ENCODE peak calls at places on chromosomes 2 and 18, in ten cellular contexts. One of them, this sample, is unnamed.

GRCh38 chr2:114063346-114063745 is 173.5 kb downstream of the ACTR3 start:
- DNase-seq in WTC11: no peak
- DNase-seq in AG10803: no peak
- DNase-seq in GM10248: no peak
- DNase-seq in GM12865: no peak
- DNase-seq in neural progenitor cell: peak
- DNase-seq in AG09319: no peak
- DNase-seq in B cell: no peak
- DNase-seq in chondrocyte: no peak
- DNase-seq in WERI-Rb-1: no peak
- DNase-seq in this sample: no peak

GRCh38 chr2:44927979-44928659 is 13.4 kb upstream of the SIX3 start:
- DNase-seq in WTC11: peak
- DNase-seq in AG10803: no peak
- DNase-seq in GM10248: no peak
- DNase-seq in GM12865: no peak
- DNase-seq in neural progenitor cell: peak
- DNase-seq in AG09319: no peak
- DNase-seq in B cell: no peak
- DNase-seq in chondrocyte: no peak
- DNase-seq in WERI-Rb-1: no peak
- DNase-seq in this sample: no peak

GRCh38 chr2:44033947-44034346 is 38.2 kb upstream of the LRPPRC start:
- DNase-seq in WTC11: no peak
- DNase-seq in AG10803: no peak
- DNase-seq in GM10248: no peak
- DNase-seq in GM12865: no peak
- DNase-seq in neural progenitor cell: no peak
- DNase-seq in AG09319: no peak
- DNase-seq in B cell: no peak
- DNase-seq in chondrocyte: no peak
- DNase-seq in WERI-Rb-1: no peak
- DNase-seq in this sample: no peak

GRCh38 chr2:157843935-157844334 is 32.2 kb downstream of the ACVR1 start:
- DNase-seq in WTC11: no peak
- DNase-seq in AG10803: no peak
- DNase-seq in GM10248: no peak
- DNase-seq in GM12865: no peak
- DNase-seq in neural progenitor cell: no peak
- DNase-seq in AG09319: no peak
- DNase-seq in B cell: no peak
- DNase-seq in chondrocyte: no peak
- DNase-seq in WERI-Rb-1: no peak
- DNase-seq in this sample: no peak

GRCh38 chr2:73561422-73561821 is 80.8 kb downstream of the NAT8 start:
- DNase-seq in WTC11: no peak
- DNase-seq in AG10803: no peak
- DNase-seq in GM10248: no peak
- DNase-seq in GM12865: no peak
- DNase-seq in neural progenitor cell: no peak
- DNase-seq in AG09319: peak
- DNase-seq in B cell: no peak
- DNase-seq in chondrocyte: no peak
- DNase-seq in WERI-Rb-1: no peak
- DNase-seq in this sample: no peak

GRCh38 chr2:20451761-20452499 is 5.1 kb downstream of the RHOB start:
- DNase-seq in WTC11: no peak
- DNase-seq in AG10803: no peak
- DNase-seq in GM10248: no peak
- DNase-seq in GM12865: no peak
- DNase-seq in neural progenitor cell: no peak
- DNase-seq in AG09319: no peak
- DNase-seq in B cell: no peak
- DNase-seq in chondrocyte: no peak
- DNase-seq in WERI-Rb-1: peak
- DNase-seq in this sample: no peak

GRCh38 chr2:128354731-128355470 is 36.2 kb upstream of the HS6ST1 start:
- DNase-seq in WTC11: no peak
- DNase-seq in AG10803: peak
- DNase-seq in GM10248: no peak
- DNase-seq in GM12865: no peak
- DNase-seq in neural progenitor cell: no peak
- DNase-seq in AG09319: no peak
- DNase-seq in B cell: no peak
- DNase-seq in chondrocyte: no peak
- DNase-seq in WERI-Rb-1: no peak
- DNase-seq in this sample: no peak

GRCh38 chr2:100603945-100604633 is 41.3 kb downstream of the PDCL3 start:
- DNase-seq in WTC11: no peak
- DNase-seq in AG10803: peak
- DNase-seq in GM10248: no peak
- DNase-seq in GM12865: no peak
- DNase-seq in neural progenitor cell: peak
- DNase-seq in AG09319: no peak
- DNase-seq in B cell: no peak
- DNase-seq in chondrocyte: no peak
- DNase-seq in WERI-Rb-1: no peak
- DNase-seq in this sample: no peak

GRCh38 chr2:43459455-43459854 is 136.4 kb downstream of the THADA start:
- DNase-seq in WTC11: no peak
- DNase-seq in AG10803: peak
- DNase-seq in GM10248: no peak
- DNase-seq in GM12865: peak
- DNase-seq in neural progenitor cell: no peak
- DNase-seq in AG09319: no peak
- DNase-seq in B cell: no peak
- DNase-seq in chondrocyte: no peak
- DNase-seq in WERI-Rb-1: no peak
- DNase-seq in this sample: no peak

GRCh38 chr2:238509903-238510302 is 83.2 kb downstream of the ASB1 start:
- DNase-seq in WTC11: no peak
- DNase-seq in AG10803: no peak
- DNase-seq in GM10248: no peak
- DNase-seq in GM12865: no peak
- DNase-seq in neural progenitor cell: no peak
- DNase-seq in AG09319: no peak
- DNase-seq in B cell: peak
- DNase-seq in chondrocyte: no peak
- DNase-seq in WERI-Rb-1: no peak
- DNase-seq in this sample: no peak

GRCh38 chr2:192051533-192051932 is 143.2 kb downstream of the TMEFF2 start:
- DNase-seq in WTC11: no peak
- DNase-seq in AG10803: no peak
- DNase-seq in GM10248: no peak
- DNase-seq in GM12865: no peak
- DNase-seq in neural progenitor cell: no peak
- DNase-seq in AG09319: no peak
- DNase-seq in B cell: no peak
- DNase-seq in chondrocyte: no peak
- DNase-seq in WERI-Rb-1: no peak
- DNase-seq in this sample: no peak

GRCh38 chr2:8597526-8598225 is 84.2 kb upstream of the ID2 start:
- DNase-seq in WTC11: no peak
- DNase-seq in AG10803: no peak
- DNase-seq in GM10248: no peak
- DNase-seq in GM12865: no peak
- DNase-seq in neural progenitor cell: no peak
- DNase-seq in AG09319: no peak
- DNase-seq in B cell: no peak
- DNase-seq in chondrocyte: peak
- DNase-seq in WERI-Rb-1: peak
- DNase-seq in this sample: no peak

GRCh38 chr18:43719264-43719795 is 442.0 kb upstream of the SYT4 start:
- DNase-seq in WTC11: no peak
- DNase-seq in AG10803: no peak
- DNase-seq in GM10248: no peak
- DNase-seq in GM12865: no peak
- DNase-seq in neural progenitor cell: no peak
- DNase-seq in AG09319: no peak
- DNase-seq in B cell: no peak
- DNase-seq in chondrocyte: no peak
- DNase-seq in WERI-Rb-1: no peak
- DNase-seq in this sample: no peak

GRCh38 chr2:238101891-238102841 is 2.0 kb downstream of the ESPNL start:
- DNase-seq in WTC11: no peak
- DNase-seq in AG10803: no peak
- DNase-seq in GM10248: no peak
- DNase-seq in GM12865: no peak
- DNase-seq in neural progenitor cell: no peak
- DNase-seq in AG09319: no peak
- DNase-seq in B cell: no peak
- DNase-seq in chondrocyte: peak
- DNase-seq in WERI-Rb-1: peak
- DNase-seq in this sample: peak

GRCh38 chr18:59220164-59220783 is 316 bp downstream of the GRP start:
- DNase-seq in WTC11: peak
- DNase-seq in AG10803: no peak
- DNase-seq in GM10248: peak
- DNase-seq in GM12865: no peak
- DNase-seq in neural progenitor cell: peak
- DNase-seq in AG09319: no peak
- DNase-seq in B cell: no peak
- DNase-seq in chondrocyte: no peak
- DNase-seq in WERI-Rb-1: peak
- DNase-seq in this sample: no peak

GRCh38 chr2:230011617-230012016 is 57.1 kb downstream of the SLC16A14 start:
- DNase-seq in WTC11: no peak
- DNase-seq in AG10803: peak
- DNase-seq in GM10248: no peak
- DNase-seq in GM12865: no peak
- DNase-seq in neural progenitor cell: no peak
- DNase-seq in AG09319: no peak
- DNase-seq in B cell: no peak
- DNase-seq in chondrocyte: no peak
- DNase-seq in WERI-Rb-1: no peak
- DNase-seq in this sample: no peak

GRCh38 chr2:151991010-151991409 is 107.8 kb downstream of the CACNB4 start:
- DNase-seq in WTC11: no peak
- DNase-seq in AG10803: no peak
- DNase-seq in GM10248: no peak
- DNase-seq in GM12865: no peak
- DNase-seq in neural progenitor cell: no peak
- DNase-seq in AG09319: no peak
- DNase-seq in B cell: no peak
- DNase-seq in chondrocyte: no peak
- DNase-seq in WERI-Rb-1: no peak
- DNase-seq in this sample: no peak

GRCh38 chr2:177538323-177538722 is 145.8 kb downstream of the AGPS start:
- DNase-seq in WTC11: no peak
- DNase-seq in AG10803: no peak
- DNase-seq in GM10248: no peak
- DNase-seq in GM12865: no peak
- DNase-seq in neural progenitor cell: peak
- DNase-seq in AG09319: no peak
- DNase-seq in B cell: no peak
- DNase-seq in chondrocyte: no peak
- DNase-seq in WERI-Rb-1: no peak
- DNase-seq in this sample: no peak

GRCh38 chr2:241846406-241846805 is 12.3 kb downstream of the PDCD1 start:
- DNase-seq in WTC11: no peak
- DNase-seq in AG10803: no peak
- DNase-seq in GM10248: no peak
- DNase-seq in GM12865: no peak
- DNase-seq in neural progenitor cell: no peak
- DNase-seq in AG09319: no peak
- DNase-seq in B cell: peak
- DNase-seq in chondrocyte: no peak
- DNase-seq in WERI-Rb-1: no peak
- DNase-seq in this sample: no peak

GRCh38 chr18:48832961-48833700 is 117.6 kb downstream of the SMAD7 start:
- DNase-seq in WTC11: peak
- DNase-seq in AG10803: peak
- DNase-seq in GM10248: no peak
- DNase-seq in GM12865: peak
- DNase-seq in neural progenitor cell: peak
- DNase-seq in AG09319: no peak
- DNase-seq in B cell: peak
- DNase-seq in chondrocyte: peak
- DNase-seq in WERI-Rb-1: peak
- DNase-seq in this sample: peak

GRCh38 chr2:189574793-189575475 is 5.7 kb downstream of the SLC40A1 start:
- DNase-seq in WTC11: no peak
- DNase-seq in AG10803: no peak
- DNase-seq in GM10248: no peak
- DNase-seq in GM12865: no peak
- DNase-seq in neural progenitor cell: no peak
- DNase-seq in AG09319: no peak
- DNase-seq in B cell: no peak
- DNase-seq in chondrocyte: no peak
- DNase-seq in WERI-Rb-1: no peak
- DNase-seq in this sample: no peak

GRCh38 chr2:216283038-216283900 is 89.0 kb downstream of the MARCHF4 start:
- DNase-seq in WTC11: peak
- DNase-seq in AG10803: no peak
- DNase-seq in GM10248: peak
- DNase-seq in GM12865: peak
- DNase-seq in neural progenitor cell: peak
- DNase-seq in AG09319: no peak
- DNase-seq in B cell: peak
- DNase-seq in chondrocyte: no peak
- DNase-seq in WERI-Rb-1: peak
- DNase-seq in this sample: no peak
- TF ChIP-seq CTCF in WTC11: peak
- TF ChIP-seq CTCF in AG10803: peak
- TF ChIP-seq CTCF in GM10248: peak
- TF ChIP-seq CTCF in GM12865: peak
- TF ChIP-seq CTCF in neural progenitor cell: peak
- TF ChIP-seq CTCF in AG09319: peak
- TF ChIP-seq CTCF in B cell: no peak
- TF ChIP-seq CTCF in chondrocyte: peak
- TF ChIP-seq CTCF in WERI-Rb-1: peak
- TF ChIP-seq CTCF in this sample: no peak

GRCh38 chr2:207746131-207746530 is 23.6 kb downstream of the FZD5 start:
- DNase-seq in WTC11: peak
- DNase-seq in AG10803: peak
- DNase-seq in GM10248: peak
- DNase-seq in GM12865: peak
- DNase-seq in neural progenitor cell: peak
- DNase-seq in AG09319: peak
- DNase-seq in B cell: peak
- DNase-seq in chondrocyte: no peak
- DNase-seq in WERI-Rb-1: peak
- DNase-seq in this sample: no peak
- TF ChIP-seq CTCF in WTC11: peak
- TF ChIP-seq CTCF in AG10803: peak
- TF ChIP-seq CTCF in GM10248: peak
- TF ChIP-seq CTCF in GM12865: peak
- TF ChIP-seq CTCF in neural progenitor cell: peak
- TF ChIP-seq CTCF in AG09319: peak
- TF ChIP-seq CTCF in B cell: peak
- TF ChIP-seq CTCF in chondrocyte: peak
- TF ChIP-seq CTCF in WERI-Rb-1: peak
- TF ChIP-seq CTCF in this sample: peak

GRCh38 chr2:208269091-208269490 is 3.0 kb downstream of the PIKFYVE start:
- DNase-seq in WTC11: no peak
- DNase-seq in AG10803: no peak
- DNase-seq in GM10248: no peak
- DNase-seq in GM12865: no peak
- DNase-seq in neural progenitor cell: no peak
- DNase-seq in AG09319: no peak
- DNase-seq in B cell: no peak
- DNase-seq in chondrocyte: no peak
- DNase-seq in WERI-Rb-1: no peak
- DNase-seq in this sample: no peak
- TF ChIP-seq CTCF in WTC11: no peak
- TF ChIP-seq CTCF in AG10803: no peak
- TF ChIP-seq CTCF in GM10248: no peak
- TF ChIP-seq CTCF in GM12865: no peak
- TF ChIP-seq CTCF in neural progenitor cell: peak
- TF ChIP-seq CTCF in AG09319: no peak
- TF ChIP-seq CTCF in B cell: no peak
- TF ChIP-seq CTCF in chondrocyte: peak
- TF ChIP-seq CTCF in WERI-Rb-1: peak
- TF ChIP-seq CTCF in this sample: no peak

GRCh38 chr2:173612354-173612753 is 257.7 kb downstream of the CDCA7 start:
- DNase-seq in WTC11: no peak
- DNase-seq in AG10803: no peak
- DNase-seq in GM10248: no peak
- DNase-seq in GM12865: no peak
- DNase-seq in neural progenitor cell: peak
- DNase-seq in AG09319: no peak
- DNase-seq in B cell: no peak
- DNase-seq in chondrocyte: no peak
- DNase-seq in WERI-Rb-1: no peak
- DNase-seq in this sample: no peak
- TF ChIP-seq CTCF in WTC11: no peak
- TF ChIP-seq CTCF in AG10803: no peak
- TF ChIP-seq CTCF in GM10248: no peak
- TF ChIP-seq CTCF in GM12865: no peak
- TF ChIP-seq CTCF in neural progenitor cell: peak
- TF ChIP-seq CTCF in AG09319: no peak
- TF ChIP-seq CTCF in B cell: no peak
- TF ChIP-seq CTCF in chondrocyte: no peak
- TF ChIP-seq CTCF in WERI-Rb-1: peak
- TF ChIP-seq CTCF in this sample: no peak

This sample was measured in natural killer cell.